ENCODE peak calls at places on chromosomes 6 and 20, in nine cellular contexts. S, T, C, M, D, F, W, P and X are unnamed samples.

GRCh38 chr20:14406495-14406894 is 69.1 kb upstream of the FLRT3 start:
- DNase-seq in S (peak), T (peak), C (no peak), M (no peak), D (no peak), F (no peak), W (no peak), P (no peak), X (no peak)

GRCh38 chr6:82959385-82959941 is 106.2 kb downstream of the UBE3D start:
- DNase-seq in S (no peak), T (peak), C (no peak), M (no peak), D (peak), F (no peak), W (no peak), P (no peak), X (peak)

GRCh38 chr6:4349931-4350330 is 214.6 kb upstream of the ECI2 start:
- DNase-seq in S (no peak), T (no peak), C (no peak), M (no peak), D (no peak), F (no peak), W (no peak), P (no peak), X (no peak)

GRCh38 chr6:80939480-80939879 is 813.0 kb downstream of the TENT5A start:
- DNase-seq in S (no peak), T (no peak), C (no peak), M (no peak), D (no peak), F (no peak), W (no peak), P (no peak), X (no peak)

GRCh38 chr6:36818741-36819140 is 20.5 kb downstream of the CPNE5 start:
- DNase-seq in S (no peak), T (no peak), C (no peak), M (no peak), D (no peak), F (no peak), W (no peak), P (no peak), X (no peak)

GRCh38 chr20:9903048-9903651 is 64.3 kb upstream of the PAK5 start:
- DNase-seq in S (peak), T (peak), C (peak), M (peak), D (peak), F (no peak), W (no peak), P (no peak), X (no peak)

GRCh38 chr20:57476073-57476526 is 48.8 kb downstream of the CTCFL start:
- DNase-seq in S (no peak), T (no peak), C (no peak), M (no peak), D (peak), F (no peak), W (no peak), P (no peak), X (no peak)

GRCh38 chr6:105326838-105327745 is 75.8 kb downstream of the PREP start:
- DNase-seq in S (peak), T (peak), C (no peak), M (no peak), D (no peak), F (peak), W (no peak), P (peak), X (no peak)

GRCh38 chr6:89597988-89598387 is 40.6 kb downstream of the LYRM2 start:
- DNase-seq in S (peak), T (peak), C (no peak), M (no peak), D (no peak), F (peak), W (peak), P (no peak), X (no peak)

GRCh38 chr20:24608926-24609667 is 139.7 kb downstream of the SYNDIG1 start:
- DNase-seq in S (no peak), T (peak), C (no peak), M (no peak), D (no peak), F (no peak), W (no peak), P (no peak), X (no peak)

GRCh38 chr6:46453221-46453620 is 38.0 kb downstream of the RCAN2 start:
- DNase-seq in S (no peak), T (peak), C (no peak), M (no peak), D (no peak), F (no peak), W (no peak), P (no peak), X (no peak)

GRCh38 chr6:134594881-134595280 is 277.0 kb upstream of the SGK1 start:
- DNase-seq in S (no peak), T (no peak), C (no peak), M (no peak), D (no peak), F (no peak), W (no peak), P (no peak), X (no peak)

GRCh38 chr6:77133031-77133430 is 330.3 kb downstream of the HTR1B start:
- DNase-seq in S (no peak), T (no peak), C (no peak), M (no peak), D (no peak), F (no peak), W (no peak), P (no peak), X (no peak)

GRCh38 chr20:57627972-57628650 is 7.9 kb upstream of the ZBP1 start:
- DNase-seq in S (no peak), T (peak), C (no peak), M (peak), D (no peak), F (no peak), W (peak), P (no peak), X (no peak)

GRCh38 chr6:127119361-127120108 is 1.1 kb downstream of the RSPO3 start:
- DNase-seq in S (no peak), T (no peak), C (peak), M (peak), D (peak), F (no peak), W (peak), P (peak), X (peak)

GRCh38 chr6:113909224-113909856 is 52.2 kb downstream of the MARCKS start:
- DNase-seq in S (peak), T (peak), C (peak), M (no peak), D (no peak), F (peak), W (peak), P (peak), X (no peak)

GRCh38 chr20:23246682-23247664 is 103.6 kb upstream of the NXT1 start:
- DNase-seq in S (no peak), T (no peak), C (no peak), M (peak), D (no peak), F (no peak), W (peak), P (no peak), X (no peak)

GRCh38 chr6:150118208-150118607 is 24.6 kb upstream of the PPP1R14C start:
- DNase-seq in S (no peak), T (no peak), C (no peak), M (no peak), D (no peak), F (no peak), W (no peak), P (no peak), X (peak)

GRCh38 chr20:22810030-22810429 is 225.1 kb upstream of the SSTR4 start:
- DNase-seq in S (no peak), T (no peak), C (no peak), M (no peak), D (no peak), F (no peak), W (no peak), P (no peak), X (no peak)

GRCh38 chr20:62837790-62838458 is 21.1 kb downstream of the COL9A3 start:
- DNase-seq in S (no peak), T (no peak), C (no peak), M (no peak), D (no peak), F (peak), W (peak), P (peak), X (no peak)